ENCODE peak calls at places on chromosomes 6 and 20, in ten cellular contexts. N is psoas muscle; O is PC-3; T is ovary; R is effector memory CD4-positive, alpha-beta T cell; G is CD8-positive, alpha-beta T cell; C is neuronal stem cell; Q is lower lobe of right lung; F is mesendoderm; M is SJSA1. Z is an unnamed sample. For H3K4me1, the result is how much of the 10 kb centered on the place peaks cover.

GRCh38 chr20:47727170-47727880 is 58.0 kb downstream of the SULF2 start:
- DNase-seq in N (peak), O (no peak), T (no peak), R (peak), G (peak), C (no peak), Q (peak), F (no peak), M (no peak), Z (peak)

GRCh38 chr6:35391240-35391968 is 49.0 kb downstream of the PPARD start:
- DNase-seq in N (no peak), O (peak), T (no peak), R (no peak), G (no peak), C (no peak), Q (no peak), F (no peak), M (peak), Z (no peak)

GRCh38 chr6:24547243-24547642 is 52.5 kb downstream of the ALDH5A1 start:
- DNase-seq in N (no peak), O (no peak), T (no peak), R (peak), G (peak), C (no peak), Q (no peak), F (peak), M (no peak), Z (no peak)

GRCh38 chr6:34514593-34515472 is 41.3 kb downstream of the SPDEF start:
- DNase-seq in N (no peak), O (no peak), T (peak), R (no peak), G (no peak), C (peak), Q (peak), F (peak), M (no peak), Z (no peak)

GRCh38 chr6:33549896-33550295 is 30.2 kb downstream of the BAK1 start:
- DNase-seq in N (no peak), O (no peak), T (no peak), R (no peak), G (no peak), C (no peak), Q (no peak), F (no peak), M (no peak), Z (no peak)

GRCh38 chr20:22808628-22809027 is 224.3 kb upstream of the FOXA2 start:
- DNase-seq in N (no peak), O (peak), T (no peak), R (no peak), G (no peak), C (no peak), Q (no peak), F (no peak), M (no peak), Z (no peak)

GRCh38 chr6:3013486-3013885 is 13.8 kb downstream of the NQO2 start:
- DNase-seq in N (peak), O (peak), T (no peak), R (no peak), G (no peak), C (no peak), Q (peak), F (peak), M (peak), Z (no peak)

GRCh38 chr6:98054453-98054852 is 771.4 kb upstream of the MMS22L start:
- DNase-seq in N (no peak), O (peak), T (no peak), R (no peak), G (no peak), C (no peak), Q (no peak), F (peak), M (peak), Z (no peak)

GRCh38 chr6:32853541-32854375 is at the start of the genes PSMB9 and TAP1:
- DNase-seq in N (peak), O (peak), T (peak), R (peak), G (peak), C (peak), Q (peak), F (peak), M (peak), Z (peak)

GRCh38 chr6:5979650-5980427 is 26.9 kb downstream of the NRN1 start:
- DNase-seq in N (no peak), O (no peak), T (no peak), R (no peak), G (no peak), C (no peak), Q (no peak), F (no peak), M (no peak), Z (peak)

GRCh38 chr6:31878761-31879542 is at the start of gene SLC44A4:
- DNase-seq in N (no peak), O (peak), T (no peak), R (no peak), G (no peak), C (no peak), Q (no peak), F (no peak), M (no peak), Z (no peak)

GRCh38 chr6:37078814-37079213 is 73.4 kb downstream of the FGD2 start:
- DNase-seq in N (no peak), O (no peak), T (no peak), R (no peak), G (no peak), C (no peak), Q (no peak), F (no peak), M (no peak), Z (no peak)

GRCh38 chr6:148624025-148624424 is 122.8 kb upstream of the UST start:
- DNase-seq in N (no peak), O (no peak), T (no peak), R (no peak), G (no peak), C (no peak), Q (no peak), F (no peak), M (no peak), Z (no peak)

GRCh38 chr20:20520776-20521175 is 152.9 kb downstream of the INSM1 start:
- DNase-seq in N (no peak), O (peak), T (no peak), R (no peak), G (no peak), C (no peak), Q (no peak), F (no peak), M (no peak), Z (peak)

GRCh38 chr6:52508261-52508739 is 68.6 kb downstream of the TRAM2 start:
- DNase-seq in N (no peak), O (no peak), T (no peak), R (no peak), G (no peak), C (no peak), Q (no peak), F (no peak), M (no peak), Z (no peak)

GRCh38 chr20:346640-347316 is at the start of gene NRSN2:
- DNase-seq in N (peak), O (peak), T (peak), R (no peak), G (no peak), C (peak), Q (peak), F (peak), M (peak), Z (no peak)

GRCh38 chr6:168562576-168563151 is 121.7 kb downstream of the SMOC2 start:
- DNase-seq in N (no peak), O (no peak), T (no peak), R (no peak), G (no peak), C (no peak), Q (no peak), F (no peak), M (no peak), Z (no peak)

GRCh38 chr6:17250237-17250636 is 30.9 kb upstream of the RBM24 start:
- DNase-seq in N (no peak), O (no peak), T (no peak), R (no peak), G (no peak), C (no peak), Q (no peak), F (no peak), M (no peak), Z (no peak)

GRCh38 chr20:62360854-62361798 is 6.0 kb downstream of the LAMA5 start:
- DNase-seq in N (peak), O (peak), T (peak), R (no peak), G (no peak), C (no peak), Q (peak), F (peak), M (no peak), Z (no peak)

GRCh38 chr20:45176526-45176925 is 1.8 kb downstream of the PI3 start:
- DNase-seq in N (no peak), O (peak), T (no peak), R (no peak), G (no peak), C (no peak), Q (no peak), F (no peak), M (no peak), Z (no peak)

GRCh38 chr6:85810558-85810957 is 167.9 kb upstream of the SYNCRIP start:
- DNase-seq in N (no peak), O (no peak), T (no peak), R (no peak), G (no peak), C (no peak), Q (no peak), F (no peak), M (no peak), Z (no peak)

GRCh38 chr6:13260831-13261230 is 67.5 kb downstream of the TBC1D7 start:
- DNase-seq in N (no peak), O (no peak), T (no peak), R (no peak), G (no peak), C (no peak), Q (no peak), F (no peak), M (no peak), Z (no peak)

GRCh38 chr6:30840084-30840921 is 44.0 kb upstream of the DDR1 start:
- DNase-seq in N (no peak), O (no peak), T (no peak), R (no peak), G (no peak), C (no peak), Q (no peak), F (no peak), M (no peak), Z (no peak)
- H3K4me1 ChIP-seq in N (under half), O (under half), T (under half), R (under half), G (under half), C (under half), Q (under half), F (under half), M (under half), Z (under half)

DNA sequence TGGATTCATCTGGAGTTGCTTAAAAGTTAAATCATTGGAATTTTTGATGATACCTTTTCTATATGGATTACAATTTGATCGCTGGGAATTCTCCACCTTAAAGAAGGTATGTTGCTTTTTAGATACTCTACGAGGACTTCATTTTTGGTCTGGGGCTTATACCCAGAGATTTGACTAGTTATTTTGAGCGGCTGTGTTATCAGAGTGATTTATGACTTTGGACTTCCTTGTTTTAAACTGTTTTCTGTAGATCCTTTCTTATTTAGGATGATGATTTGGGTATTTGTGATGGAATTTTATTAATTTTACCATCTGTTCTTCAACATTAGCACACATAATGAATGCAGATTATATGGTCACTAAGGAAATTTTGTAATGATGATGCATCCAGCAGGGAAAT is 75.2 kb downstream of the SOX4 start:
- DNase-seq in N (no peak), O (no peak), T (no peak), R (no peak), G (no peak), C (no peak), Q (no peak), F (no peak), M (no peak), Z (no peak)
- H3K4me3 ChIP-seq in N (no peak), O (no peak), T (no peak), R (no peak), G (no peak), C (peak), Q (no peak), F (no peak), M (no peak), Z (no peak)

GRCh38 chr6:26484161-26484560 is 15.9 kb upstream of the BTN1A1 start:
- DNase-seq in N (no peak), O (no peak), T (no peak), R (no peak), G (no peak), C (no peak), Q (no peak), F (no peak), M (no peak), Z (no peak)
- H3K27ac ChIP-seq in N (no peak), O (no peak), T (no peak), R (no peak), G (no peak), C (no peak), Q (no peak), F (no peak), M (no peak), Z (no peak)

GRCh38 chr20:46361811-46362210 is 44.6 kb downstream of the ELMO2 start:
- DNase-seq in N (no peak), O (no peak), T (no peak), R (no peak), G (no peak), C (no peak), Q (no peak), F (no peak), M (no peak), Z (no peak)
- H3K4me1 ChIP-seq in N (half or more), O (under half), T (under half), R (half or more), G (half or more), C (under half), Q (half or more), F (under half), M (under half), Z (half or more)

GRCh38 chr6:76831299-76831698 is 632.0 kb downstream of the HTR1B start:
- DNase-seq in N (no peak), O (no peak), T (no peak), R (no peak), G (no peak), C (no peak), Q (no peak), F (no peak), M (no peak), Z (no peak)
- H3K4me3 ChIP-seq in N (no peak), O (no peak), T (no peak), R (no peak), G (no peak), C (no peak), Q (no peak), F (no peak), M (no peak), Z (no peak)

GRCh38 chr6:27213544-27214125 is 33.9 kb upstream of the PRSS16 start:
- DNase-seq in N (no peak), O (no peak), T (no peak), R (no peak), G (no peak), C (no peak), Q (no peak), F (peak), M (no peak), Z (no peak)

GRCh38 chr6:27209659-27210269 is 37.7 kb upstream of the PRSS16 start:
- DNase-seq in N (no peak), O (no peak), T (no peak), R (no peak), G (no peak), C (no peak), Q (no peak), F (peak), M (no peak), Z (no peak)

GRCh38 chr6:27216874-27217273 is 30.6 kb upstream of the PRSS16 start:
- DNase-seq in N (no peak), O (no peak), T (no peak), R (no peak), G (no peak), C (no peak), Q (no peak), F (no peak), M (no peak), Z (no peak)

GRCh38 chr6:27209167-27209566 is 38.3 kb upstream of the PRSS16 start:
- DNase-seq in N (no peak), O (no peak), T (no peak), R (no peak), G (no peak), C (no peak), Q (no peak), F (no peak), M (no peak), Z (no peak)

GRCh38 chr6:27214126-27214601 is 33.3 kb upstream of the PRSS16 start:
- DNase-seq in N (no peak), O (no peak), T (no peak), R (no peak), G (no peak), C (no peak), Q (no peak), F (peak), M (no peak), Z (no peak)
- H3K27ac ChIP-seq in N (no peak), O (no peak), T (no peak), R (no peak), G (no peak), C (no peak), Q (no peak), F (no peak), M (no peak), Z (no peak)

GRCh38 chr6:167116838-167117228 is 6.1 kb upstream of the CCR6 start:
- DNase-seq in N (no peak), O (no peak), T (no peak), R (no peak), G (no peak), C (no peak), Q (no peak), F (no peak), M (no peak), Z (no peak)

GRCh38 chr6:167113935-167114910 is 8.7 kb upstream of the CCR6 start:
- DNase-seq in N (no peak), O (no peak), T (no peak), R (peak), G (peak), C (no peak), Q (no peak), F (no peak), M (no peak), Z (no peak)

GRCh38 chr6:167116109-167116837 is 6.6 kb upstream of the CCR6 start:
- DNase-seq in N (no peak), O (no peak), T (peak), R (no peak), G (no peak), C (no peak), Q (no peak), F (no peak), M (no peak), Z (no peak)

GRCh38 chr6:167113047-167113446 is 9.8 kb upstream of the CCR6 start:
- DNase-seq in N (no peak), O (no peak), T (no peak), R (no peak), G (no peak), C (no peak), Q (no peak), F (no peak), M (no peak), Z (no peak)

GRCh38 chr6:167115054-167115453 is 7.8 kb upstream of the CCR6 start:
- DNase-seq in N (no peak), O (no peak), T (no peak), R (no peak), G (no peak), C (no peak), Q (no peak), F (no peak), M (no peak), Z (no peak)
- H3K4me1 ChIP-seq in N (under half), O (under half), T (under half), R (under half), G (under half), C (under half), Q (under half), F (under half), M (under half), Z (under half)

Z was measured in gastrocnemius medialis.